ENCODE peak calls at places on chromosomes 16 and 17, in four cellular contexts. U is stimulated activated naive CD8-positive, alpha-beta T cell treated with anti-CD3 and anti-CD28 coated beads, Interleukin-15, amount 100 ng/mL, for 72 hours; I is effector CD4-positive, alpha-beta T cell; D is activated T-helper 1 cell treated with anti-CD3 and anti-CD28 coated beads, Interleukin-12 subunit alpha, Interleukin-12 subunit beta, Interleukin-2, Interleukin-4 antibody, amounts not matched to agents 30 ng/mL and 10 ng/mL and 1 ng/mL, durations not matched to agents 14 hours and 24 hours and 36 hours. E is an unnamed sample.

GRCh38 chr16:87149051-87149450 is 168.1 kb downstream of the C16orf95 start:
- DNase-seq in U (no peak), I (no peak), D (no peak), E (no peak)

GRCh38 chr17:5826384-5826783 is 242.1 kb upstream of the NLRP1 start:
- DNase-seq in U (no peak), I (no peak), D (no peak), E (no peak)

GRCh38 chr17:81515530-81516041 is 3.0 kb upstream of the ACTG1 start:
- DNase-seq in U (no peak), I (no peak), D (no peak), E (no peak)

GRCh38 chr17:39139561-39139960 is 11.9 kb downstream of the PLXDC1 start:
- DNase-seq in U (no peak), I (no peak), D (no peak), E (no peak)

GRCh38 chr16:57504491-57504890 is 18.2 kb upstream of the DOK4 start:
- DNase-seq in U (no peak), I (no peak), D (no peak), E (no peak)

GRCh38 chr16:15879255-15879804 is 9.1 kb downstream of the CEP20 start:
- DNase-seq in U (no peak), I (no peak), D (no peak), E (no peak)

GRCh38 chr17:83125515-83126274 is 46.3 kb downstream of the METRNL start:
- DNase-seq in U (peak), I (no peak), D (no peak), E (no peak)

GRCh38 chr17:22138861-22139469 is 446.6 kb downstream of the KCNJ18 start:
- DNase-seq in U (no peak), I (no peak), D (no peak), E (no peak)

GRCh38 chr17:65403129-65403528 is 158.3 kb downstream of the AXIN2 start:
- DNase-seq in U (no peak), I (no peak), D (no peak), E (no peak)

GRCh38 chr16:66093217-66093616 is 273.3 kb upstream of the CDH5 start:
- DNase-seq in U (no peak), I (no peak), D (no peak), E (no peak)

GRCh38 chr17:75152971-75153853 is 1.1 kb downstream of the JPT1 start:
- DNase-seq in U (no peak), I (no peak), D (peak), E (no peak)

E was measured in activated T-helper 2 cell treated with anti-CD3 and anti-CD28 coated beads, Interferon-gamma antibody, Interleukin-2, Interleukin-4, amounts not matched to agents 10 μg/mL and 5 μg/mL and 100 μg/mL, durations not matched to agents 14 hours and 24 hours and 36 hours.